ENCODE peak calls at places on chromosomes 2 and 18, in nine cellular contexts. L, Y, E, O, Q, V, Z, B and R are unnamed samples.

GRCh38 chr2:99242151-99242550 is 13.3 kb downstream of the LYG2 start:
- DNase-seq in O (no peak), L (no peak), B (no peak), E (no peak), V (no peak), Y (no peak), Q (no peak), Z (no peak), R (no peak)

GRCh38 chr2:190352668-190353536 is 9.5 kb downstream of the INPP1 start:
- DNase-seq in B (peak; percentile 64), V (no peak), E (no peak), Y (no peak), L (peak; percentile 63), Z (no peak), Q (no peak), O (no peak), R (no peak)

GRCh38 chr2:17947113-17947512 is 68.6 kb downstream of the KCNS3 start:
- DNase-seq in Q (no peak), E (no peak), O (no peak), V (no peak), B (no peak), L (no peak), Y (no peak), Z (no peak), R (no peak)

GRCh38 chr2:63059434-63060078 is 8.9 kb downstream of the OTX1 start:
- DNase-seq in E (no peak), O (no peak), V (no peak), L (no peak), Y (no peak), B (peak; percentile 50), Z (no peak), Q (no peak), R (peak; percentile 18)

GRCh38 chr2:152175368-152176112 is at the start of gene STAM2:
- DNase-seq in E (peak; percentile 94), O (peak; percentile 88), V (peak; percentile 87), B (peak; percentile 94), L (peak; percentile 96), Y (peak; percentile 94), Z (peak; percentile 72), Q (peak; percentile 80), R (peak; percentile 97)

GRCh38 chr2:231425811-231426703 is 30.5 kb downstream of the B3GNT7 start:
- DNase-seq in V (no peak), Z (no peak), E (no peak), O (no peak), L (no peak), Y (no peak), B (no peak), Q (peak; percentile 47), R (no peak)

GRCh38 chr18:8705280-8705940 is at the start of gene MTCL1:
- DNase-seq in Z (no peak), E (no peak), V (no peak), Y (peak; percentile 34), B (peak; percentile 89), L (no peak), O (peak; percentile 73), Q (no peak), R (peak; percentile 62)

GRCh38 chr2:179636995-179637394 is 224.4 kb downstream of the ZNF385B start:
- DNase-seq in Z (no peak), O (no peak), E (no peak), Y (no peak), L (no peak), Q (no peak), B (no peak), V (no peak), R (no peak)

GRCh38 chr2:10742666-10743065 is 21.2 kb downstream of the ATP6V1C2 start:
- DNase-seq in L (no peak), Z (no peak), B (no peak), V (no peak), Q (no peak), O (no peak), Y (no peak), E (no peak), R (no peak)

GRCh38 chr2:225030089-225030653 is 12.1 kb downstream of the DOCK10 start:
- DNase-seq in B (no peak), Y (no peak), Z (no peak), O (no peak), L (no peak), V (no peak), E (no peak), Q (no peak), R (no peak)

GRCh38 chr2:220779918-220780317 is 792.2 kb downstream of the EPHA4 start:
- DNase-seq in Y (no peak), B (no peak), E (no peak), O (no peak), Z (no peak), Q (no peak), L (no peak), V (no peak), R (no peak)
- TF ChIP-seq EP300 in Y (no peak), B (no peak), E (no peak), O (no peak), Z (no peak), Q (no peak), L (no peak), V (no peak), R (no peak)

GRCh38 chr2:46859482-46859881 is 56.1 kb downstream of the MCFD2 start:
- DNase-seq in V (no peak), Y (no peak), B (no peak), Q (no peak), L (no peak), E (no peak), O (no peak), Z (no peak), R (no peak)

GRCh38 chr2:46855805-46856204 is 59.8 kb downstream of the MCFD2 start:
- DNase-seq in Y (no peak), O (peak; percentile 79), Q (no peak), Z (no peak), B (no peak), V (no peak), L (no peak), E (no peak), R (no peak)

GRCh38 chr2:46856336-46856735 is 59.3 kb downstream of the MCFD2 start:
- DNase-seq in O (no peak), E (no peak), V (no peak), Q (no peak), L (no peak), Z (no peak), B (no peak), Y (no peak), R (no peak)

GRCh38 chr2:46858697-46859080 is 56.9 kb downstream of the MCFD2 start:
- DNase-seq in L (no peak), B (no peak), Q (no peak), Z (no peak), O (no peak), E (no peak), Y (no peak), V (peak; percentile 50), R (no peak)

GRCh38 chr2:46857871-46858696 is 57.5 kb downstream of the MCFD2 start:
- DNase-seq in L (peak; percentile 32), Z (no peak), B (no peak), Y (no peak), Q (no peak), E (no peak), V (no peak), O (no peak), R (no peak)
- TF ChIP-seq EP300 in L (no peak), Z (no peak), B (peak; percentile 88), Y (no peak), Q (no peak), E (no peak), V (no peak), O (no peak), R (no peak)

DNA sequence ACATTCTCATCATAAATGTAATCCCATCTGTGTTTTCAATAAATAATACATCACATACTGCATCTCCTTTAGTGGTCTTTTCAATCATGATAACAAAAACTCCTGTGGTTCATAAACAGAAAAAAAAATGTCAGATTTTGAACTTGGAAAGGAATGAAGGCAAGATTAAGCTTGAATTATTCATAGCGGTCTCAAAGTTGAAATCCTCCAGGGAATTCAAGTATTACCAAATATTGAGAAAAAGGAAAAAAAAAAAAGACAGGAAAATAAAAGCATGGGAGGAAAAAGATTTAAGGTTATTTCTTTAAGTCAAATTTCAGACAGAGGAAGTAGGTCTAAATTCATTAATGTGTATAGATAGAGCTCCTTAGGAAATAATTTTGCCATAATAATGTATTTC is 92.1 kb downstream of the COLEC12 start:
- DNase-seq in B (no peak), E (no peak), Y (no peak), V (no peak), O (no peak), Z (no peak), L (no peak), Q (no peak), R (no peak)
- TF ChIP-seq EP300 in B (no peak), E (no peak), Y (no peak), V (no peak), O (no peak), Z (no peak), L (no peak), Q (no peak), R (no peak)

DNA sequence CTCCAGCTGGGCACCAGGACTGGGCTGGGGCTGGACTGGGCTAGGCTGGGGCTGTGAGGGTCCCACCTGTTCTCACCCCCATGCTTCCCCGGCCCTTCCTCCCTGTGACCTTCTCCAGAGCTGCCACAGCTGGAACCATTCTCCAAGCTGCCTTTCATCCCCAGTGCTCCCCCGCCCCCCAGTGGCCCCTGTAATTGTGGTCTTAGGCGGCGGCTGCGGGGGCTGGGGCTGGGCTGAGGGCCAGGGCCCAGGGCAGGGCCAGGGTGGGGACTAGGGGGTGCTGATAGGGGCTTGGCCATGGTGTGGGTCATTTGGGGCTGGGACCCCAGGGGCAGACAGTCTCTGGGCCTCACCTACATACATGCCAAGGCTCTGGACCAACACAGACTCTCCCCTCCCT is 2.8 kb upstream of the WNT10A start:
- DNase-seq in Y (no peak), B (no peak), O (no peak), L (no peak), E (no peak), V (no peak), Q (no peak), Z (no peak), R (no peak)
- TF ChIP-seq EP300 in Y (no peak), B (no peak), O (no peak), L (no peak), E (no peak), V (no peak), Q (no peak), Z (no peak), R (no peak)

DNA sequence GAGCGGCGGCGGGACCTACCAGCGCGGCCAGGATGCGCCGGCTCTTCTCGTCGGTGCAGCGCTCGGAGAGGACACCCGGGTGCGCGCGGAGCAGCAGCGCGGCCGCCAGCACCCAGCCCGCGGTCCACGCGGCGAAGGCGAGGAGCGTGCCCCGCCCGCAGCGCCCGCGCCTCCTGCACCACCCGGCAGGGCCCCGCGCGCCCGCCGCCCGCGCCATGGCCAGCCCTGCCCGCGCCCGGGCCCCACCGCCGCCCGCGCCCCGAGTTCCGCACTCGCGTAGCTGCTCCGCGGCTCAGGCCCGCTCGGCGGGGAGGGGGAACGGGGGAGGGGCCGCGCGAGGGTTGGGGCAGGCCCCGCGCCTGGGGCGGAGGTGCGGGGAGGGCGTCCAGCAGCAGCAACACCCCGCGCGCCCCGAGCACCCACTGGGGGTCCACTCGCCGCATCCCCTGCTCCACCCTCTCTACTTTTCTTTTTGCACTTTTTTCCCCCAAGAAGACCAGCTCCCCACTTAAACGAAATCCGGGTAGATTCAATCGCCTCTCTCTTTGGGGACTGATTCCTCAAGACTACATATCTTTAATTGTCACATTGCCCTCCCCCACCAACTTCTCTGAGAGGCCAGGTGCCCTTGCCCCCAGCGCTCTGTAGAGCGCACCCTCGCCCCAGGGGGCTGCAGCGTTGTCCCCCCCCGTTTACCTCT is at the start of gene DIPK1C:
- DNase-seq in B (no peak), L (no peak), O (no peak), Q (no peak), Z (no peak), V (no peak), Y (no peak), E (no peak), R (no peak)
- TF ChIP-seq EP300 in B (no peak), L (no peak), O (no peak), Q (no peak), Z (no peak), V (no peak), Y (no peak), E (no peak), R (no peak)